ENCODE peak calls at places on chromosomes 12 and 14, in six cellular contexts. R is esophagus squamous epithelium; N is CD8-positive, alpha-beta T cell; W is GM23338; S is astrocyte; X is cardiac muscle cell. B is an unnamed sample. For H3K36me3, the result is how much of the 10 kb centered on the place peaks cover.

GRCh38 chr12:50636505-50636904 is 127.4 kb upstream of the ATF1 start:
- DNase-seq in S (no peak), R (no peak), N (no peak), W (no peak), X (no peak), B (no peak)

GRCh38 chr12:41274643-41275042 is 86.5 kb downstream of the PDZRN4 start:
- DNase-seq in X (no peak), R (no peak), N (no peak), W (no peak), S (peak), B (no peak)

GRCh38 chr12:25937096-25937495 is 21.4 kb upstream of the RASSF8 start:
- DNase-seq in W (no peak), R (no peak), X (no peak), S (no peak), N (no peak), B (no peak)

GRCh38 chr14:22646570-22647254 is 2.6 kb upstream of the OR6J1 start:
- DNase-seq in S (peak), N (no peak), R (no peak), W (no peak), X (no peak), B (peak)

GRCh38 chr12:12091977-12092663 is 21.4 kb downstream of the BCL2L14 start:
- DNase-seq in N (no peak), S (no peak), R (no peak), X (no peak), W (no peak), B (no peak)

GRCh38 chr12:130815028-130815741 is 23.9 kb downstream of the STX2 start:
- DNase-seq in X (peak), R (no peak), S (no peak), N (no peak), W (no peak), B (no peak)

GRCh38 chr12:11892065-11892391 is 178.7 kb upstream of the BCL2L14 start:
- DNase-seq in S (no peak), N (no peak), R (no peak), X (peak), W (peak), B (no peak)

GRCh38 chr14:73460691-73461127 is 2.4 kb upstream of the NUMB start:
- DNase-seq in R (no peak), S (peak), N (no peak), X (no peak), W (no peak), B (no peak)

DNA sequence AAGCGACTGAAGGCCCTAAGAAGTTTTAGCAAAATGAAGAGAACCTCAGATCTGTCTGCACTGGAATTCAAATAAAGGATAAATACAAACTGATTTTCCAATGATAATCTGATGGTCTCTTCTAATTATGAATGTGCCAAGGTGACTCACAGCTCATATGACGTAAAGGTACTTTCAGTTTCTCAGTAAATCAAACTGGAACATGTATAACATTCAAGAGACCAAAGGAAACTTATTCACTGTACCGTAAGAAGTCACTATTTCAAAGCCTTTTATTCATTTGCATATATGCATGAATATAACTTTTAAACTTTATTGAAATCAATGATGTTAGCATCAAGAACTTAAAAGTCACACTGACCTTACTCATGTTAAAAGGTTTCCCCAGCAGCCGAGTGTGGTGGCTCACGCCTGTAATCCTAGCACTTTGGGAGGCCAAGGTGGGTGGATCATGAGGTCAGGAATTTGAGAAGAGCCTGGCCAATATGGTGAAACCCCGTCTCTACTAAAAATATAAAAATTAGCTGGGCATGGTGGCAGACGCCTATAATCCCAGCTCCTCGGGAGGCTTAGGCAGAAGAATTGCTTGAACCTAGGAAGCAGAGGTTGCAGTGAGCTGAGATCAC is 52.2 kb downstream of the ATXN2 start:
- DNase-seq in S (peak), X (no peak), N (no peak), R (no peak), W (no peak), B (no peak)
- H3K36me3 ChIP-seq in S (under half), X (under half), N (under half), R (under half), W (under half), B (half or more)

DNA sequence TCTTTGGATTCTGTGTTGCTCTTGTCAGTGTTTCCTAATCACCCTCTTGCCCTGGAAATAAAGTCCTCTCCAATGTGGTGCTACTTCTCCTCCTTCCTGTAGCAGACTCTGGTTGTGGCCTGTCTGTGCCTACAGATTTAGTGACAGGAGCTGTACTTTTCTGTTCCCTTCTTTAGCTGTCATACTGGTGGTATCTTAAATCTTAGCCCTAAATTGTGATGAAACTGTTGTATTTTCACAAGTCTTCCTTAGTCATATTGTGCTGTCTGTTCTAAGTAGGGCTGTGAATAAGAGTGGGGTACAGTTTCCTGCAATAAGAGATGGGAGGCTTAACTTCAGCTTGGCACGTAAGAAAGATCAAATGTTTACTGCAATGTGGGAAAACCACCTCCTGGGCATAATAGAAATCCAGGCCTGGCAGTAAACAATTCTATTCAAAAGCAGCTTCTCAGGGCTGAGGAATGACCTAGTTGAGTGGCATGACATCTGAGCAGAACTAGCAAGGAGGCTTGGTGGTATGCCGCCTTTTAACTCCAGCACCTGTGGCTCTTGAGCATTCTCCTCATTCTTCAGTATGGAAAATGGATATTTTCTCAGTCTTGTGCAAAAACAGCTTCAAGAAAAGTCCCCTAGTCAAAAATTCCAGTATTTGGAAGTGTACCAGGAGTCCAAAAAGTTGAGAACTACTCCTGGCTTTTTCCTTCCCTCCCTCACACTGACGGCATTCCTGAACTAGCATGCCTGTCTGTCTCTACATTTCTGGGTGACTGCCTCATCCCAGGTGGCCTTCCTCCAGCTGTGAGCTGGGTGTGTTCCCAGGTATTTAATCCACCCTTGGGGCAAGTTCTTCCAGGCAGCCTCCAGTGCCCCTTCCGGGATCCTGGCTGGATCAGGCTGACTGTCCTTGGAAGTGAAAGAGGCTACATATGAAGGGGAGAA is 19.5 kb downstream of the ANO6 start:
- DNase-seq in N (no peak), X (no peak), W (peak), R (no peak), S (peak), B (peak)
- H3K27ac ChIP-seq in N (no peak), X (peak), W (peak), R (peak), S (peak), B (peak)

GRCh38 chr12:57459750-57460400 is at the start of gene GLI1:
- DNase-seq in X (peak), S (peak), N (no peak), W (peak), R (no peak), B (no peak)

GRCh38 chr12:57461326-57461903 is 1.8 kb downstream of the GLI1 start:
- DNase-seq in W (peak), S (peak), R (no peak), N (no peak), X (peak), B (peak)

GRCh38 chr12:57459055-57459749 is 383 bp upstream of the GLI1 start:
- DNase-seq in R (peak), N (peak), W (peak), S (peak), X (peak), B (peak)

GRCh38 chr12:57461904-57462306 is 2.3 kb downstream of the GLI1 start:
- DNase-seq in X (no peak), N (no peak), W (no peak), S (peak), R (no peak), B (no peak)

DNA sequence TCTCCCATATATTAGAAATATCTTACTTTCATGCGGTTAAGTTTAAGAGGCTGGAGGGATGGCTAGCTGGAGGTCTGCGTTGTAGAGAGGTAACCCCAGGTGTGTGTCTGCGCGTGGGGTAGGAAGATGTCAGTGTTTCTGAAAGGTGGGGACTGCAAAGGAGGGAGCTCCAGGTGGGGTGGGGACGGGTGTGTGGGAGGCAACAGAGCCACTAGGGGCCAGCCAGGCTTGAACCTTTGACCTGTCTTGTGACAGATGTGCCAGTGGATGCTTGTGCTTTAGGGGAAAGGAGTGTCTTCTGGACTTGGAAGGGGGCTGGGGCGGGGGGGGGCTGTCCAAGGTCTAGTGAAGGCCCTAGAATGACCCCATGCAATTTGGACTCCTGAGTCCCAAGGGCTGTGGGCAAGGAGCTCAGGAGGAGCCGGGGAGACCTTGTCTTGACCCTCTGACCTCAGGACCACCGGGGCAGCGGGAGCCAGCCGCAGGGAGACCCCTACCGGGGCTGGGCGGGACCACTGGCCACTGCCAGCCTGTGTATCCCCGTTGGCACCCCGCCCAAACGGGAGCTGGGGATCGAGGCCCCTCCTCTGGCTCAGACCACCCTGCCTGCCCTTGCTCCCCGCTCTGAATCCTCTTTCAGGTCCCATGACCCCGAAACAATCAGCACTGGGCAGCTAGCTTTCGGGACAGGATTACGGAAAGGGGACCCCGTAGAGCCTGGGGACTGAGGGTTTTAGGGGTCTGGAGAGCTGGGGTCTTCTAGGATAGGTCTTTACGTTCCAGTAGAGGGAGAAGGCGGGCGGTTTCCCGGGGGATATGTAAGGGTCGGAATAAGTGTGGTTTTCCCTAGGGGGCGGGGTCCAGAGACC is 1.1 kb downstream of the GLI1 start:
- DNase-seq in R (no peak), N (no peak), X (peak), W (peak), S (no peak), B (no peak)
- H3K36me3 ChIP-seq in R (under half), N (under half), X (under half), W (under half), S (under half), B (under half)

GRCh38 chr14:102028733-102029132 is 58.1 kb downstream of the HSP90AA1 start:
- DNase-seq in X (no peak), N (no peak), W (no peak), S (peak), R (no peak), B (peak)
- H3K27ac ChIP-seq in X (peak), N (no peak), W (no peak), S (peak), R (peak), B (peak)

DNA sequence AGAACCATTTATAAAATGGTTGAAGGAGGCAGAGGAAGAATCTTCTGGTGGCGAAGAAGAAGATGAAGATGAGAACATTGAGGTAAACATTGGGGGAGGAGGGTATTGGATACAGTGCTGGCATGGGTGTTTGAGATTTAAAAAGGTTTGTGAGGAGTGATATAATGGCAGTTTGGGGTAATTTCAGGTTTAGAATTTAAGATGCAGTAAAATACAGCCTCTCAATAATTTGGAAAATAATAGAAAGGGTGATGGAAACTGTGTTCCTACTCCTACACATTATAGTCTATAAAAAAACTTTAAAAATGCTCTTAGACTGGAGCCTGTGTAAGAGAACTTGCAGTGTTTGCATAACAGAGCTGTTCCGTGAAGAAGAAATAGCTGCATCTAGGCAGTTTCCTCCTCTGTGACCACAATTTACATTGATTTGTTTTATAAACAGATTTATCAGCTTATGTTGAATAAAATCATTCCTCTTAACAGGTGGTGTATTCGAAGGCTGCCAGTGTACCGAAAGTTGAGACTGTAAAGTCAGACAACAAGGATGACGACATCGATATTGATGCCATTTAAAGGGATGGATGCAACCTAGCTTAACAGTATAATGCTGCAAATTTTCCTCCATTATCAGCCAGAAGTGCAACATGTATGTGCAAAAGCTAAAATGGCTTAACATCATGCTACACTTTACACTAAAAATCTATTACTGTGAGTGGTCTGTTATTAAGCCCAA is 6.6 kb downstream of the EIF5 start:
- DNase-seq in N (no peak), R (no peak), S (no peak), X (no peak), W (no peak), B (no peak)
- H3K36me3 ChIP-seq in N (half or more), R (under half), S (half or more), X (half or more), W (half or more), B (half or more)

DNA sequence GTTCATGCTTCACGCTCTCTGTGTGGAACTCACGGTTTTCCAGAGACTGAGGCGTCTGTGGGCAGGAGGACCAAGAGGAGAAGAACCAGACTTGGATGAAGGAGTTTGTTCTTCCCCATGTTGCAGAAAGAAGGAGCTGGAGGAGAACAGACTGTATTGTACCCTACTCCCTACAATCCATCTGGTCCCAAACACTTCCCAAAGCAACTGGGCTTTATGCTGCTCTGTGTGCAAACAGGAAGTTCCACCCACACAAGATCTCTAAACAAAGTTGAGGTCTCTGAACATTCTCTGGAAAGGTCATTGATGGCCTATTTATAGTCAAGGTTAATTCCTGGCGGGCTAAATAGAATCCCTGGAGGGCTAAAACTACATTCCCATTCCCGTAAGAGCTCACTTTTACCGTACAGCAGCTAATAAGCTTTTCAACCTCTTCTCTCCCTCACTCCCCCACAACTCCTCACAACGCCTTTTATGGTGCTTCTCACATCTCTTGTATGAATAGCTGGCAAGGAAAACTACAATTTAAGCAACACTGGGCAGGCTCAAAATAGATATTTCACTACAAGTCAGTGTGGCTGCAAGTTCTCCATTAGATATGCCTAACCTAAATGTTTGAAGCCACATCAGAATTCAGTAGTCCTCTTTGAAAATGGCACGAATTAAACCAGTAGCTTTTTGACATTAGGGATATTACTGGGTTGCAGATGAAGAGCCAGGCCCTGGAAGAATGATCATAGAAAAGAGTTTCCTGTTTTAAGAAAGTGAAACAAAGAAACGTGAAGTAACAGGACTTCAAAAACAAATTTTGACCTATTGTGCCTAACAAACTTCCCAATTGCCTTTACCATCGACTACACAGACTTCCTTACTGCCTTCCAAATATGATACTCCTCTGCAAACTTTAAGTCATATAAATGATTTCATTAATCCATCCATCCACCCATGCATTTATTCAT is at the start of gene A2M:
- DNase-seq in R (no peak), N (no peak), W (no peak), S (peak), X (peak), B (no peak)
- H3K27ac ChIP-seq in R (peak), N (no peak), W (no peak), S (no peak), X (peak), B (no peak)

DNA sequence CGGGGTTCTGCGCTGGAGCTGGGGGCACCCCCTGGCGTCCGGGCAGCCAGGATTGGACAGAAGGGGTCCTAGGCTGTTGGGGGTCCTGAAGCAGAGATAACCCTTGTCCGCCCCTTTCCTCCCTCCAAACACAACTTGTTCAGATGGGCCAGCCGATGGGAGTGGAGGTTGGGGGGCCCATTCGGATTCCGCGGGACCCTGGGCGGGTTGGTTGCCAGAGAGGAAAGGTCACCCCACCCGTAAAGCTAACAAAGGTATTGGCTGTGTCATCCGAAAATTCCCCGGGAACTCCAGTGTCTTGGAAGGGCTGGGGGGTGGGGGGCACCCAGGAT is 1.3 kb downstream of the FAM222A start:
- DNase-seq in W (no peak), R (no peak), X (no peak), N (no peak), S (no peak), B (no peak)
- H3K36me3 ChIP-seq in W (under half), R (under half), X (under half), N (under half), S (under half), B (under half)

GRCh38 chr12:46535907-46536306 is 163.3 kb upstream of the SLC38A2 start:
- DNase-seq in S (no peak), W (no peak), R (no peak), X (peak), N (no peak), B (no peak)

GRCh38 chr12:46534442-46534841 is 161.9 kb upstream of the SLC38A2 start:
- DNase-seq in X (no peak), N (no peak), R (no peak), W (no peak), S (no peak), B (no peak)

GRCh38 chr12:46537387-46537959 is 164.9 kb upstream of the SLC38A2 start:
- DNase-seq in R (no peak), S (no peak), X (no peak), W (no peak), N (no peak), B (no peak)

GRCh38 chr12:46533723-46534122 is 161.2 kb upstream of the SLC38A2 start:
- DNase-seq in W (no peak), R (no peak), X (no peak), N (no peak), S (no peak), B (no peak)

GRCh38 chr12:46538976-46539375 is 166.4 kb upstream of the SLC38A2 start:
- DNase-seq in R (no peak), W (no peak), N (no peak), S (no peak), X (no peak), B (no peak)
- H3K27ac ChIP-seq in R (no peak), W (no peak), N (no peak), S (no peak), X (no peak), B (no peak)